ENCODE peak calls at places on chromosomes 2 and 18, in ten cellular contexts. One of them, this sample, is unnamed.
A peak's percentile ranks its signal among the peaks of the same experiment; 100 is the strongest.

GRCh38 chr2:63814114-63814513 is 27.6 kb upstream of the UGP2 start:
- DNase-seq in right cardiac atrium: no peak
- DNase-seq in breast epithelium: no peak
- DNase-seq in fibroblast of lung: peak; percentile 28
- DNase-seq in CD4-positive, alpha-beta memory T cell: no peak
- DNase-seq in aorta: no peak
- DNase-seq in adrenal gland: no peak
- DNase-seq in cardiac muscle cell: no peak
- DNase-seq in kidney: no peak
- DNase-seq in mesenchymal stem cell: no peak
- DNase-seq in this sample: no peak

GRCh38 chr2:240400319-240401161 is 34.9 kb upstream of the GPC1 start:
- DNase-seq in kidney: peak; percentile 64
- DNase-seq in fibroblast of lung: no peak
- DNase-seq in CD4-positive, alpha-beta memory T cell: no peak
- DNase-seq in adrenal gland: peak; percentile 15
- DNase-seq in breast epithelium: no peak
- DNase-seq in right cardiac atrium: no peak
- DNase-seq in aorta: peak; percentile 72
- DNase-seq in cardiac muscle cell: no peak
- DNase-seq in mesenchymal stem cell: no peak
- DNase-seq in this sample: no peak

GRCh38 chr2:144747571-144747970 is 227.7 kb upstream of the ZEB2 start:
- DNase-seq in adrenal gland: no peak
- DNase-seq in CD4-positive, alpha-beta memory T cell: no peak
- DNase-seq in right cardiac atrium: no peak
- DNase-seq in cardiac muscle cell: no peak
- DNase-seq in aorta: no peak
- DNase-seq in kidney: no peak
- DNase-seq in fibroblast of lung: no peak
- DNase-seq in mesenchymal stem cell: no peak
- DNase-seq in breast epithelium: no peak
- DNase-seq in this sample: no peak

GRCh38 chr2:20538308-20539132 is 91.6 kb downstream of the RHOB start:
- DNase-seq in right cardiac atrium: no peak
- DNase-seq in kidney: no peak
- DNase-seq in breast epithelium: no peak
- DNase-seq in cardiac muscle cell: no peak
- DNase-seq in mesenchymal stem cell: no peak
- DNase-seq in adrenal gland: no peak
- DNase-seq in CD4-positive, alpha-beta memory T cell: no peak
- DNase-seq in aorta: peak; percentile 32
- DNase-seq in fibroblast of lung: no peak
- DNase-seq in this sample: no peak

GRCh38 chr2:234797566-234798250 is 154.1 kb upstream of the SH3BP4 start:
- DNase-seq in mesenchymal stem cell: no peak
- DNase-seq in aorta: no peak
- DNase-seq in adrenal gland: no peak
- DNase-seq in CD4-positive, alpha-beta memory T cell: no peak
- DNase-seq in fibroblast of lung: no peak
- DNase-seq in kidney: no peak
- DNase-seq in right cardiac atrium: no peak
- DNase-seq in breast epithelium: no peak
- DNase-seq in cardiac muscle cell: no peak
- DNase-seq in this sample: no peak

GRCh38 chr2:202965810-202966454 is 48.7 kb upstream of the NBEAL1 start:
- DNase-seq in aorta: no peak
- DNase-seq in mesenchymal stem cell: peak; percentile 90
- DNase-seq in fibroblast of lung: peak; percentile 82
- DNase-seq in kidney: no peak
- DNase-seq in right cardiac atrium: no peak
- DNase-seq in breast epithelium: no peak
- DNase-seq in CD4-positive, alpha-beta memory T cell: no peak
- DNase-seq in cardiac muscle cell: peak; percentile 86
- DNase-seq in adrenal gland: no peak
- DNase-seq in this sample: no peak

GRCh38 chr2:46042711-46043110 is 254.5 kb upstream of the EPAS1 start:
- DNase-seq in mesenchymal stem cell: no peak
- DNase-seq in aorta: no peak
- DNase-seq in breast epithelium: no peak
- DNase-seq in cardiac muscle cell: no peak
- DNase-seq in adrenal gland: no peak
- DNase-seq in kidney: no peak
- DNase-seq in fibroblast of lung: no peak
- DNase-seq in CD4-positive, alpha-beta memory T cell: no peak
- DNase-seq in right cardiac atrium: no peak
- DNase-seq in this sample: no peak

GRCh38 chr18:73879771-73880170 is 267.9 kb downstream of the FBXO15 start:
- DNase-seq in fibroblast of lung: peak; percentile 67
- DNase-seq in aorta: no peak
- DNase-seq in adrenal gland: no peak
- DNase-seq in kidney: no peak
- DNase-seq in right cardiac atrium: no peak
- DNase-seq in mesenchymal stem cell: peak; percentile 70
- DNase-seq in cardiac muscle cell: no peak
- DNase-seq in breast epithelium: no peak
- DNase-seq in CD4-positive, alpha-beta memory T cell: no peak
- DNase-seq in this sample: no peak

GRCh38 chr2:240503375-240503774 is 54.4 kb downstream of the ANKMY1 start:
- DNase-seq in right cardiac atrium: no peak
- DNase-seq in cardiac muscle cell: no peak
- DNase-seq in fibroblast of lung: no peak
- DNase-seq in kidney: no peak
- DNase-seq in mesenchymal stem cell: no peak
- DNase-seq in aorta: peak; percentile 20
- DNase-seq in adrenal gland: peak; percentile 16
- DNase-seq in breast epithelium: peak; percentile 31
- DNase-seq in CD4-positive, alpha-beta memory T cell: no peak
- DNase-seq in this sample: no peak

GRCh38 chr2:177282101-177282573 is 17.6 kb upstream of the NFE2L2 start:
- DNase-seq in cardiac muscle cell: peak; percentile 62
- DNase-seq in kidney: no peak
- DNase-seq in fibroblast of lung: no peak
- DNase-seq in adrenal gland: no peak
- DNase-seq in aorta: no peak
- DNase-seq in breast epithelium: no peak
- DNase-seq in right cardiac atrium: peak; percentile 65
- DNase-seq in mesenchymal stem cell: peak; percentile 10
- DNase-seq in CD4-positive, alpha-beta memory T cell: no peak
- DNase-seq in this sample: no peak

GRCh38 chr18:76252880-76253279 is 242.2 kb downstream of the ZNF516 start:
- DNase-seq in aorta: no peak
- DNase-seq in right cardiac atrium: no peak
- DNase-seq in mesenchymal stem cell: no peak
- DNase-seq in kidney: no peak
- DNase-seq in cardiac muscle cell: peak; percentile 31
- DNase-seq in adrenal gland: no peak
- DNase-seq in breast epithelium: no peak
- DNase-seq in fibroblast of lung: no peak
- DNase-seq in CD4-positive, alpha-beta memory T cell: no peak
- DNase-seq in this sample: no peak

DNA sequence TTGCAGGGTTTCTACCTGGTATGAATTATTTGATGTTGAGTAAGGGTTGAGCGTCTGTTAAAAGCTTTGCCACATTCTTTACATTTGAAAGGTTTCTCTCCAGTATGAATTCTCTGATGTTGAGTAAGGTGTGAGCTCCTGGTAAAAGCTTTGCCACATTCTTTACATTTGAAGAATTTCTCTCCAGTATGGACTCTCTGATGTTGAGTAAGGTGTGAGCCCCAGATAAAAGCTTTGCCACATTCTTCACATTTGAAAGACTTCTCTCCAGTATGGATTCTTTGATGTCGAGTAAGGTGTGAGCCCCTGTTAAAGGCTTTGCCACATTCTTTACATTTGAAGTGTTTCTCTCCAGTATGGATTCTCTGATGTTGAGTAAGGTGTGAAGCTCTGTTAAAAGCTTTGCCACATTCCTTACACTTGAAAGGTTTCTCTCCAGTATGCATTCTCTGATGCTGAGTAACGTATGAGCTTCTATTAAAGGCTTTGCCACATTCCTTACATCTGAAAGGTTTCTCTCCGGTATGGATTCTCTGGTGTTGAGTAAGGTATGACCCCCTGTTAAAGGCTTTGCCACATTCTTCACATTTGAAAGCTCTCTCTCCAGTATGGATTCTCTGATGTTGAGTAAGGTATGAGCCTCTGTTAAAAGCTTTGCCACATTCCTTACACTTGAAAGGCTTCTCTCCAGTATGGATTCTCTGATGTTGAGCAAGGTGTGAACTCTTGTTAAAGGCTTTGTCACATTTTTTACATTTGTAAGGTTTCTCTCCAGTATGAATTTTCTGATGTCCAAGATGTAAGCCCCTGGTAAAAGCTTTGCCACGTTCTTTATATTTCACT is 27.1 kb downstream of the ZNF519 start:
- DNase-seq in aorta: no peak
- DNase-seq in CD4-positive, alpha-beta memory T cell: no peak
- DNase-seq in right cardiac atrium: no peak
- DNase-seq in mesenchymal stem cell: no peak
- DNase-seq in adrenal gland: no peak
- DNase-seq in kidney: no peak
- DNase-seq in cardiac muscle cell: no peak
- DNase-seq in breast epithelium: no peak
- DNase-seq in fibroblast of lung: peak; percentile 11
- DNase-seq in this sample: no peak
- H3K9me3 ChIP-seq in aorta: peaks cover 3% of the 10 kb centered on the region
- H3K9me3 ChIP-seq in CD4-positive, alpha-beta memory T cell: no peaks in the 10 kb centered on the region
- H3K9me3 ChIP-seq in right cardiac atrium: peaks cover 1% of the 10 kb centered on the region
- H3K9me3 ChIP-seq in mesenchymal stem cell: peaks cover 66% of the 10 kb centered on the region
- H3K9me3 ChIP-seq in adrenal gland: no peaks in the 10 kb centered on the region
- H3K9me3 ChIP-seq in kidney: peaks cover 12% of the 10 kb centered on the region
- H3K9me3 ChIP-seq in cardiac muscle cell: no peaks in the 10 kb centered on the region
- H3K9me3 ChIP-seq in breast epithelium: peaks cover 14% of the 10 kb centered on the region
- H3K9me3 ChIP-seq in fibroblast of lung: no peaks in the 10 kb centered on the region
- H3K9me3 ChIP-seq in this sample: peaks cover 15% of the 10 kb centered on the region

DNA sequence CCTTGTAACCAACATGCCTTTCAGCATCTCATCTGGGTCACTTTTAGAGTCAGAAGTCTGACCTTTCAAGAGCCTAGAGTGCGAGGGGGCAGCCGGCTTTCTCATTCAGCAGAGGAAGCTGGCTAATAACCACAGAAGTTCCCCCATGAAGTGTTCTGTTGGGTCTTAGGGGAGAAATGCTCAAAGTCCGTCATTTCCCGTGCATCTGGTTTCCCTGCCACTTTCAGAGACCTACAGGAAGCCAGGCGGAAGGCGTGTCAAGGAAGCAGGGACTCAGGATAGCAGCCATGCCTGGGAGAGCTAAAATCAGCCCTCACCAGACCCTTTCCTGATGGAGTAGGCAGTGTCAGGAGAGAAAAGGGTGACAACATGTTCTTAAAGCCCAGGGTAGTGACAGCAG is 301.8 kb upstream of the ID2 start:
- DNase-seq in right cardiac atrium: no peak
- DNase-seq in adrenal gland: no peak
- DNase-seq in aorta: no peak
- DNase-seq in kidney: no peak
- DNase-seq in fibroblast of lung: no peak
- DNase-seq in breast epithelium: no peak
- DNase-seq in cardiac muscle cell: peak; percentile 65
- DNase-seq in mesenchymal stem cell: peak; percentile 24
- DNase-seq in CD4-positive, alpha-beta memory T cell: no peak
- DNase-seq in this sample: no peak
- H3K27ac ChIP-seq in right cardiac atrium: peak overlapping the region; percentile 89
- H3K27ac ChIP-seq in adrenal gland: no peak overlapping the region
- H3K27ac ChIP-seq in aorta: no peak overlapping the region
- H3K27ac ChIP-seq in kidney: no peak overlapping the region
- H3K27ac ChIP-seq in fibroblast of lung: no peak overlapping the region
- H3K27ac ChIP-seq in breast epithelium: no peak overlapping the region
- H3K27ac ChIP-seq in cardiac muscle cell: peak overlapping the region; percentile 76
- H3K27ac ChIP-seq in mesenchymal stem cell: no peak overlapping the region
- H3K27ac ChIP-seq in CD4-positive, alpha-beta memory T cell: no peak overlapping the region
- H3K27ac ChIP-seq in this sample: no peak overlapping the region

GRCh38 chr2:173590278-173590811 is 235.7 kb downstream of the CDCA7 start:
- DNase-seq in cardiac muscle cell: no peak
- DNase-seq in fibroblast of lung: peak; percentile 98
- DNase-seq in kidney: peak; percentile 69
- DNase-seq in mesenchymal stem cell: peak; percentile 57
- DNase-seq in breast epithelium: no peak
- DNase-seq in right cardiac atrium: peak; percentile 82
- DNase-seq in aorta: peak; percentile 81
- DNase-seq in adrenal gland: peak; percentile 74
- DNase-seq in CD4-positive, alpha-beta memory T cell: no peak
- DNase-seq in this sample: no peak
- H3K4me3 ChIP-seq in cardiac muscle cell: no peak overlapping the region
- H3K4me3 ChIP-seq in fibroblast of lung: no peak overlapping the region
- H3K4me3 ChIP-seq in kidney: no peak overlapping the region
- H3K4me3 ChIP-seq in mesenchymal stem cell: peak overlapping the region; percentile 32
- H3K4me3 ChIP-seq in breast epithelium: no peak overlapping the region
- H3K4me3 ChIP-seq in right cardiac atrium: no peak overlapping the region
- H3K4me3 ChIP-seq in aorta: no peak overlapping the region
- H3K4me3 ChIP-seq in adrenal gland: no peak overlapping the region
- H3K4me3 ChIP-seq in CD4-positive, alpha-beta memory T cell: no peak overlapping the region
- H3K4me3 ChIP-seq in this sample: no peak overlapping the region

GRCh38 chr18:6156446-6156845 is 258.3 kb downstream of the L3MBTL4 start:
- DNase-seq in right cardiac atrium: no peak
- DNase-seq in breast epithelium: no peak
- DNase-seq in aorta: no peak
- DNase-seq in cardiac muscle cell: no peak
- DNase-seq in mesenchymal stem cell: no peak
- DNase-seq in adrenal gland: no peak
- DNase-seq in CD4-positive, alpha-beta memory T cell: no peak
- DNase-seq in kidney: no peak
- DNase-seq in fibroblast of lung: no peak
- DNase-seq in this sample: no peak

GRCh38 chr18:6158958-6159357 is 255.8 kb downstream of the L3MBTL4 start:
- DNase-seq in aorta: no peak
- DNase-seq in right cardiac atrium: no peak
- DNase-seq in fibroblast of lung: no peak
- DNase-seq in adrenal gland: no peak
- DNase-seq in breast epithelium: no peak
- DNase-seq in kidney: no peak
- DNase-seq in cardiac muscle cell: no peak
- DNase-seq in CD4-positive, alpha-beta memory T cell: no peak
- DNase-seq in mesenchymal stem cell: no peak
- DNase-seq in this sample: no peak

GRCh38 chr18:6150481-6150880 is 255.2 kb upstream of the TMEM200C start:
- DNase-seq in fibroblast of lung: no peak
- DNase-seq in right cardiac atrium: no peak
- DNase-seq in cardiac muscle cell: no peak
- DNase-seq in mesenchymal stem cell: no peak
- DNase-seq in CD4-positive, alpha-beta memory T cell: no peak
- DNase-seq in aorta: no peak
- DNase-seq in breast epithelium: no peak
- DNase-seq in kidney: no peak
- DNase-seq in adrenal gland: no peak
- DNase-seq in this sample: no peak

GRCh38 chr18:6159426-6159825 is 255.3 kb downstream of the L3MBTL4 start:
- DNase-seq in fibroblast of lung: no peak
- DNase-seq in kidney: no peak
- DNase-seq in CD4-positive, alpha-beta memory T cell: no peak
- DNase-seq in cardiac muscle cell: no peak
- DNase-seq in adrenal gland: no peak
- DNase-seq in breast epithelium: no peak
- DNase-seq in right cardiac atrium: no peak
- DNase-seq in mesenchymal stem cell: no peak
- DNase-seq in aorta: no peak
- DNase-seq in this sample: no peak

DNA sequence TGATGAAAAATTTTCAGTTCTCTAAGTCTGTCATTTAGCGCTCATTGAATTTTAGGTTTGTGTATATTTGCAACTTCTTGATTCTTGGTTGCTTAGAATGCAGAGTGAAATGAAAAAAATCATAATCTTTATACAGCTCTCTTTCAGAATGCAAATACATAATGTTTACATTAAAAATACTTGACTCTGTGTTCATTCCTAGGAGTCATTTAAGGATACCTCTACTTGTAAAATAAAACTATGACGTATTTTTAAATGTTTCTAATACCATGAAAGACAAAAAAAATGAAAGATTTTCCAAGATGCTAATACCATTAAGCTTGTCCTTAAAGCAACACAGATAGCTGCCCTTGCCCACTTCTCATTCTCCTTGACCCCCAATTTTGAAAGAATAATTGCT is 259.0 kb downstream of the L3MBTL4 start:
- DNase-seq in kidney: no peak
- DNase-seq in mesenchymal stem cell: no peak
- DNase-seq in CD4-positive, alpha-beta memory T cell: no peak
- DNase-seq in fibroblast of lung: no peak
- DNase-seq in breast epithelium: no peak
- DNase-seq in cardiac muscle cell: no peak
- DNase-seq in adrenal gland: no peak
- DNase-seq in right cardiac atrium: no peak
- DNase-seq in aorta: no peak
- DNase-seq in this sample: no peak
- H3K9me3 ChIP-seq in kidney: no peaks in the 10 kb centered on the region
- H3K9me3 ChIP-seq in mesenchymal stem cell: no peaks in the 10 kb centered on the region
- H3K9me3 ChIP-seq in CD4-positive, alpha-beta memory T cell: no peaks in the 10 kb centered on the region
- H3K9me3 ChIP-seq in fibroblast of lung: no peaks in the 10 kb centered on the region
- H3K9me3 ChIP-seq in breast epithelium: no peaks in the 10 kb centered on the region
- H3K9me3 ChIP-seq in cardiac muscle cell: no peaks in the 10 kb centered on the region
- H3K9me3 ChIP-seq in adrenal gland: no peaks in the 10 kb centered on the region
- H3K9me3 ChIP-seq in right cardiac atrium: no peaks in the 10 kb centered on the region
- H3K9me3 ChIP-seq in aorta: no peaks in the 10 kb centered on the region
- H3K9me3 ChIP-seq in this sample: no peaks in the 10 kb centered on the region